ENCODE peak calls at places on chromosomes 16 and 17, in five cellular contexts. One of them, this sample, is unnamed.
A peak's percentile ranks its signal among the peaks of the same experiment; 100 is the strongest.

GRCh38 chr17:82648761-82649474 is 674 bp upstream of the WDR45B start:
- DNase-seq in iPS-NIHi11: peak; percentile 81
- DNase-seq in NCI-H1436: peak; percentile 70
- DNase-seq in ascending aorta: peak; percentile 82
- DNase-seq in effector CD4-positive, alpha-beta T cell: peak; percentile 41
- DNase-seq in this sample: peak; percentile 68

GRCh38 chr17:70420876-70421445 is 251.6 kb downstream of the KCNJ2 start:
- DNase-seq in iPS-NIHi11: no peak
- DNase-seq in NCI-H1436: no peak
- DNase-seq in ascending aorta: no peak
- DNase-seq in effector CD4-positive, alpha-beta T cell: no peak
- DNase-seq in this sample: no peak

GRCh38 chr17:74431568-74432483 is at the start of gene GPRC5C:
- DNase-seq in iPS-NIHi11: peak; percentile 89
- DNase-seq in NCI-H1436: peak; percentile 54
- DNase-seq in ascending aorta: peak; percentile 86
- DNase-seq in effector CD4-positive, alpha-beta T cell: no peak
- DNase-seq in this sample: peak; percentile 77

GRCh38 chr17:40646791-40647548 is 648 bp downstream of the SMARCE1 start:
- DNase-seq in iPS-NIHi11: peak; percentile 61
- DNase-seq in NCI-H1436: no peak
- DNase-seq in ascending aorta: no peak
- DNase-seq in effector CD4-positive, alpha-beta T cell: no peak
- DNase-seq in this sample: peak; percentile 31

GRCh38 chr17:13597723-13598347 is 3.9 kb downstream of the HS3ST3A1 start:
- DNase-seq in iPS-NIHi11: peak; percentile 31
- DNase-seq in NCI-H1436: no peak
- DNase-seq in ascending aorta: no peak
- DNase-seq in effector CD4-positive, alpha-beta T cell: peak; percentile 14
- DNase-seq in this sample: peak; percentile 26

GRCh38 chr17:42365136-42365535 is 23.1 kb downstream of the STAT3 start:
- DNase-seq in iPS-NIHi11: no peak
- DNase-seq in NCI-H1436: no peak
- DNase-seq in ascending aorta: peak; percentile 76
- DNase-seq in effector CD4-positive, alpha-beta T cell: no peak
- DNase-seq in this sample: no peak

GRCh38 chr16:24668481-24669001 is 60.9 kb upstream of the TNRC6A start:
- DNase-seq in iPS-NIHi11: no peak
- DNase-seq in NCI-H1436: no peak
- DNase-seq in ascending aorta: peak; percentile 89
- DNase-seq in effector CD4-positive, alpha-beta T cell: no peak
- DNase-seq in this sample: no peak

GRCh38 chr17:39757176-39757662 is 19.5 kb downstream of the GRB7 start:
- DNase-seq in iPS-NIHi11: no peak
- DNase-seq in NCI-H1436: no peak
- DNase-seq in ascending aorta: no peak
- DNase-seq in effector CD4-positive, alpha-beta T cell: no peak
- DNase-seq in this sample: no peak

GRCh38 chr16:53507464-53508180 is 4.6 kb upstream of the AKTIP start:
- DNase-seq in iPS-NIHi11: no peak
- DNase-seq in NCI-H1436: no peak
- DNase-seq in ascending aorta: no peak
- DNase-seq in effector CD4-positive, alpha-beta T cell: no peak
- DNase-seq in this sample: no peak